ENCODE peak calls at places on chromosomes 16 and 17, in four cellular contexts. A is tibial nerve, K is ascending aorta, B is cardiac fibroblast. S is an unnamed sample.

GRCh38 chr17:39632153-39632941 is 4.6 kb upstream of the STARD3 start:
- DNase-seq in A (no peak), K (no peak), B (no peak), S (no peak)

GRCh38 chr17:28038802-28039600 is 3.5 kb upstream of the NLK start:
- DNase-seq in K (no peak), B (no peak), A (no peak), S (no peak)

GRCh38 chr17:79919164-79919585 is 79.9 kb upstream of the CBX4 start:
- DNase-seq in A (peak), K (peak), B (peak), S (peak)

GRCh38 chr17:7080445-7081041 is 492 bp upstream of the CLEC10A start:
- DNase-seq in A (peak), B (peak), K (peak), S (no peak)

GRCh38 chr16:68504066-68504465 is 35.0 kb upstream of the ZFP90 start:
- DNase-seq in K (no peak), B (no peak), A (no peak), S (no peak)

GRCh38 chr16:20910781-20911321 is 10.3 kb downstream of the LYRM1 start:
- DNase-seq in A (no peak), B (peak), K (no peak), S (no peak)

GRCh38 chr17:17959520-17960361 is 12.5 kb downstream of the TOM1L2 start:
- DNase-seq in K (no peak), A (no peak), B (peak), S (no peak)

GRCh38 chr16:17723735-17724134 is 253.0 kb upstream of the XYLT1 start:
- DNase-seq in A (no peak), K (no peak), B (peak), S (no peak)

GRCh38 chr17:3754458-3755334 is 31.0 kb downstream of the HASPIN start:
- DNase-seq in K (no peak), B (no peak), A (no peak), S (no peak)

GRCh38 chr17:72719582-72720493 is 372.6 kb downstream of the SLC39A11 start:
- DNase-seq in A (no peak), K (no peak), B (peak), S (no peak)

GRCh38 chr17:60599620-60600489 is at the start of gene PPM1D:
- DNase-seq in K (peak), B (peak), A (peak), S (peak)

GRCh38 chr17:79609175-79609589 is 1.7 kb downstream of the RBFOX3 start:
- DNase-seq in A (no peak), B (no peak), K (no peak), S (no peak)

GRCh38 chr17:78617371-78618061 is 40.3 kb upstream of the DNAH17 start:
- DNase-seq in B (no peak), K (no peak), A (no peak), S (no peak)

GRCh38 chr17:33732116-33732515 is 439.0 kb upstream of the ASIC2 start:
- DNase-seq in B (no peak), K (no peak), A (no peak), S (no peak)

GRCh38 chr17:72446525-72447250 is 325.9 kb downstream of the SOX9 start:
- DNase-seq in K (no peak), A (no peak), B (no peak), S (no peak)

DNA sequence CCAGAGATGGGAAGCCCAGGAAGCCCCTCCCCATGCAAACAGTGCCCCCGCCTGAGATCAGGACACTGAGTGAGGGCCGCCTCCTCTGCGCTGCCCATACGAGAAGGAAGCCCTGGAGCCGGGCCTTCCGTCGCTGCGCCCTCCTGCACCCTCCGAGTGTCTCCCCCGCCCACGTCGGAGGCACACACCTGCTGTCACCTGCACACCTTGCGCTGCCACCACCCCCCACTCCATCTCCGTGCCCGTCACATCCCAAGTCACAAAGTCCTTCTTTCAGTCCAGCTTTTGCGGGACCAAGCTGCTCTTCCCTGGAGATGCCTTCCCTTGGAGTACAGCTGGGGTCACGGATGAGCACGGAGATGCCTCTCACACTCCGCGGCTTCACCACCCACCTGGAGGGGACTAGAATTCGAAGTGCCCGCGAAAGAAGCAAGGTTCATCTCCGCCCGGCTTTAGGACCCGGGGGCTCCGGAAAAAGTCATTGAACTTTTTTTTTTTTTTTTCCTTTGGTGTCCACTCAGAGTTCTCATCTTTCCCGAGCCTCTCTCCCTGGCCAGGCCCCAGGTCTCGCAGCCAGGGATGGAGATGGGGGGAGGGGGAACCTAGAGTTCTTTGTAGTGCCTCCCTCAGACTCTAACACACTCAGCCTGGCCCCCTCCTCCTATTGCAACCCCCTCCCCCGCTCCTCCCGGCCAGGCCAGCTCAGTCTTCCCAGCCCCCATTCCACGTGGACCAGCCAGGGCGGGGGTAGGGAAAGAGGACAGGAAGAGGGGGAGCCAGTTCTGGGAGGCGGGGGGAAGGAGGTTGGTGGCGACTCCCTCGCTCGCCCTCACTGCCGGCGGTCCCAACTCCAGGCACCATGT is at the start of gene FKBP10:
- DNase-seq in A (peak), B (peak), K (peak), S (no peak)
- TF ChIP-seq CTCF in A (no peak), B (peak), K (no peak), S (no peak)

GRCh38 chr16:87982491-87983415 is 31.5 kb downstream of the BANP start:
- DNase-seq in A (no peak), B (no peak), K (peak), S (no peak)

GRCh38 chr16:87979352-87979751 is 28.1 kb downstream of the BANP start:
- DNase-seq in K (peak), B (no peak), A (no peak), S (no peak)

GRCh38 chr16:87984868-87985267 is 33.6 kb downstream of the BANP start:
- DNase-seq in B (no peak), A (no peak), K (peak), S (no peak)
- TF ChIP-seq CTCF in B (no peak), A (no peak), K (no peak), S (no peak)

DNA sequence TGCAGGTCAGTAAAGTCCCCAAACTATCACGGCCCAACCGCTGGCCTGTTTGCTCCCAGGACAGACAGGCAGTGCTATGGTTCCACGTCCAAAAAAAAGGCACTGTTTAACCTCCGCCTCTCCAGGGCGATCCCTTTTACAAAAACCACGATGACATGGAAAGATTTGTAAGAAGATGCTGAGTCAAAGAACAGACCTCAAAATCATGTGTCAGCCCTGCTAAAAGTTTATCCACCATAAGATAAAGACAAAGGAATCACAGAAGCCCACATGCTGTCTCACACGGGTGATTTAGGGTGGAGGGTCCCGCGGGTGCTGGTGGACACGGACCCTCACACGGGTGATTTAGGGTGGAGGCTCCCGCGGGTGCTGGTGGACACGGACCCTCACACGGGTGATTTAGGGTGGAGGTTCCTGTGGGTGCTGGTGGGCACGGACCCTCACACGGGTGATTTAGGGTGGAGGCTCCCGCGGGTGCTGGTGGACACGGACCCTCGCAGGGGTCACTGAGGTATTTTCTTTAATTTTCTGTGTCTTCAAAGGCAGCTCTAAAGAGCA is 117.2 kb upstream of the METRNL start:
- DNase-seq in K (no peak), B (no peak), A (no peak), S (no peak)
- TF ChIP-seq CTCF in K (no peak), B (no peak), A (no peak), S (no peak)

GRCh38 chr17:58096892-58097291 is 13.7 kb downstream of the DYNLL2 start:
- DNase-seq in K (no peak), B (no peak), A (no peak), S (no peak)
- TF ChIP-seq CTCF in K (no peak), B (no peak), A (no peak), S (no peak)

GRCh38 chr17:511001-511690 is 158.5 kb upstream of the RPH3AL start:
- DNase-seq in K (no peak), A (no peak), B (peak), S (no peak)
- TF ChIP-seq CTCF in K (no peak), A (no peak), B (no peak), S (no peak)

GRCh38 chr17:691423-691822 is 23.2 kb downstream of the VPS53 start:
- DNase-seq in B (peak), A (no peak), K (no peak), S (no peak)

GRCh38 chr17:685006-685405 is 29.6 kb downstream of the VPS53 start:
- DNase-seq in K (no peak), A (no peak), B (no peak), S (no peak)

GRCh38 chr17:690346-690745 is 24.3 kb downstream of the VPS53 start:
- DNase-seq in B (no peak), A (no peak), K (no peak), S (no peak)

GRCh38 chr17:689556-690247 is 24.9 kb downstream of the VPS53 start:
- DNase-seq in B (no peak), K (no peak), A (no peak), S (no peak)

DNA sequence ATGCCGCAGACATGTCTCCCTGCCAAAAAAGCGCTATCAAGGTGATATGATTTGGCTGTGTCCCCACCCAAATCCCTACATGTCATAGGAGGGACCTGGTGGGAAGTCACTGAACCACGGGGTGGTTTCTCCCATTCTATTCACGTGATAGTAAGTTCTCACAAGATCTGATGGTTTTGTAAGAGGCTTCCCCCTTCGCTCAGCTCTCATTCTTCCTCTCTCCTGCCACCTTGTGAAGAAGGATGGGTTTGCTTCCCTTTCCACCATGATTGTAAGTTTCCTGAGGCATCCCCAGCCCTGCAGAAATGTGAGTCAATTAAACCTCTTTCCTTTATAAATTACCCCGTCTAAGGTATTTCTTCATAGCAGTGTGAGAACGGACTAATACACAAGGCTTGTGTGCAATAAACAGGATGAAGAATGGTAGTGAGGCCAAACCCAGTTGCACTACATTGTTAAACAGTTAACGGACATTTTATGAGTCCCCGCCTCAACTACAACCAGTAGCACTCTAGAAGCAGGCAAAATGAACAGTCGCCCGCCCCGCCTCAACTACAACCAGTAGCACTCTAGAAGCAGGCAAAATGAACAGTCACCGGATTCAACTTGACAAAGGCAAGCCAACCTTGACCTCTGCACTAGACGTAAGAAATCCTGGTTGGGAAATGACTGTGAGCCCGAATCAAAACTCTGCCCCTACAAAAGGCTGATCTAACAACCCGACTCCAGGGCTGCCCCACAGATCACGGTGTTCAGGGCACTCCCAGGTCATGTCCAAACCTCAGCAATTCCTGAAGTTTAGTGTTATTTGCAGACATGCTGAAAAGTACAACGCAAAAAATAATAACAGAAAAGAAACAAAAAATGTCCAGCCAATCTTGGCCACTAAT is 26.3 kb downstream of the VPS53 start:
- DNase-seq in K (no peak), A (no peak), B (peak), S (no peak)
- TF ChIP-seq CTCF in K (no peak), A (peak), B (peak), S (no peak)

DNA sequence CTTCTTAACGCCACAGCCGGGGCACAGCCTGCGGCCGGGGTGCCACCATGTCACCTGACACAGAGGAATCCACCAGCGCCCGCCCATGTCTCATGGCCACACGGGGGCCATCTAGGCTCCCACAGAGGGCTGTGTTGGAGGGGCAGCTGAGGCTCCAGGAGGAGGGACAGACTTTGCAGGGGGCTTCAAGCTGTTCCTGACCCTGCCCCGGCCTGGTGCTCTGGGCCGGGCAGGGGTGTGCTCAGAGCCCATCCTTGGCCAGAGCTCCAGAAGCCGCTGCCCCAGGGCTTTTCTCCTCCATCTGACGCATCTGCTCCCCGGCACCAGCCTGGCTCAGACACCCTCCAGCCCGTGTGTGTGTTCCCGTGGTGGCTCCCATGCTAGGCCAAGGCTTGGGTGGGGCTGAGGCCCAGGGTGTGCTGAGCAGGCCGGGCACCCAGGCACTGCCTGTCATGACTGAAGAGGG is 7.8 kb upstream of the SLC38A10 start:
- DNase-seq in B (no peak), K (no peak), A (no peak), S (no peak)
- TF ChIP-seq CTCF in B (no peak), K (no peak), A (no peak), S (no peak)

S was measured in omental fat pad.